ENCODE peak calls at places on chromosomes 5 and 9, in four cellular contexts. C, Q, M and E are unnamed samples.

GRCh38 chr9:14863402-14863801 is 46.8 kb downstream of the FREM1 start:
- DNase-seq in M (no peak), C (no peak), Q (no peak), E (no peak)

GRCh38 chr9:70484232-70485130 is 70.0 kb upstream of the KLF9 start:
- DNase-seq in M (no peak), Q (peak; percentile 46), C (peak; percentile 64), E (no peak)

GRCh38 chr5:163460562-163461176 is at the start of gene HMMR:
- DNase-seq in Q (no peak), M (no peak), C (peak; percentile 21), E (no peak)

GRCh38 chr5:147507480-147508126 is 2.3 kb downstream of the DPYSL3 start:
- DNase-seq in M (no peak), C (peak; percentile 78), Q (no peak), E (no peak)

GRCh38 chr5:1338518-1339070 is 6.3 kb downstream of the CLPTM1L start:
- DNase-seq in Q (no peak), C (no peak), M (peak; percentile 43), E (no peak)

GRCh38 chr5:127941646-127942045 is 141.9 kb upstream of the SLC12A2 start:
- DNase-seq in C (peak; percentile 12), Q (no peak), M (peak; percentile 55), E (no peak)

GRCh38 chr5:44927335-44927734 is 118.6 kb downstream of the MRPS30 start:
- DNase-seq in M (no peak), C (no peak), Q (no peak), E (no peak)

GRCh38 chr5:81292130-81292529 is 9.3 kb upstream of the ZCCHC9 start:
- DNase-seq in Q (no peak), M (no peak), C (no peak), E (no peak)

GRCh38 chr5:45454114-45454513 is 242.1 kb downstream of the HCN1 start:
- DNase-seq in C (peak; percentile 0), M (no peak), Q (no peak), E (no peak)

GRCh38 chr9:94806307-94806893 is 79.9 kb downstream of the AOPEP start:
- DNase-seq in M (no peak), C (no peak), Q (no peak), E (no peak)

GRCh38 chr9:38681747-38682227 is 38.1 kb downstream of the FAM240B start:
- DNase-seq in M (no peak), Q (no peak), C (peak; percentile 94), E (peak; percentile 86)

GRCh38 chr5:151448038-151448985 is 909 bp downstream of the SLC36A1 start:
- DNase-seq in M (peak; percentile 60), C (no peak), Q (peak; percentile 43), E (no peak)

GRCh38 chr9:27528278-27528885 is 1.2 kb downstream of the MOB3B start:
- DNase-seq in Q (peak; percentile 84), M (peak; percentile 87), C (peak; percentile 60), E (no peak)

GRCh38 chr9:83119873-83120272 is 56.9 kb upstream of the RASEF start:
- DNase-seq in M (no peak), Q (no peak), C (no peak), E (no peak)

GRCh38 chr5:82388186-82388585 is 110.0 kb upstream of the RPS23 start:
- DNase-seq in Q (no peak), C (peak; percentile 97), M (no peak), E (peak; percentile 67)

GRCh38 chr5:73369283-73369682 is 79.3 kb downstream of the FOXD1 start:
- DNase-seq in C (peak; percentile 76), Q (no peak), M (no peak), E (no peak)

GRCh38 chr5:174426388-174426787 is 298.0 kb upstream of the MSX2 start:
- DNase-seq in C (no peak), Q (no peak), M (no peak), E (no peak)

GRCh38 chr5:9519537-9519936 is 26.3 kb downstream of the SEMA5A start:
- DNase-seq in M (no peak), C (peak; percentile 85), Q (no peak), E (peak; percentile 47)

GRCh38 chr9:93326056-93326455 is 125.4 kb upstream of the FAM120A start:
- DNase-seq in M (no peak), C (no peak), Q (no peak), E (no peak)

GRCh38 chr5:150409638-150410523 is 2.8 kb downstream of the CD74 start:
- DNase-seq in C (peak; percentile 79), Q (peak; percentile 85), M (peak; percentile 76), E (peak; percentile 58)

GRCh38 chr5:150211156-150212030 is 21.5 kb downstream of the SLC6A7 start:
- DNase-seq in Q (no peak), M (peak; percentile 73), C (no peak), E (no peak)

GRCh38 chr5:117590944-117591343 is 1016.3 kb upstream of the SEMA6A start:
- DNase-seq in Q (no peak), C (no peak), M (no peak), E (no peak)

GRCh38 chr9:25415723-25416122 is 262.5 kb downstream of the TUSC1 start:
- DNase-seq in C (no peak), Q (no peak), M (no peak), E (no peak)

GRCh38 chr9:70873506-70873905 is 247.9 kb downstream of the TRPM3 start:
- DNase-seq in C (no peak), Q (no peak), M (no peak), E (no peak)

GRCh38 chr9:130209422-130209821 is 37.2 kb downstream of the NCS1 start:
- DNase-seq in M (no peak), C (no peak), Q (no peak), E (no peak)

DNA sequence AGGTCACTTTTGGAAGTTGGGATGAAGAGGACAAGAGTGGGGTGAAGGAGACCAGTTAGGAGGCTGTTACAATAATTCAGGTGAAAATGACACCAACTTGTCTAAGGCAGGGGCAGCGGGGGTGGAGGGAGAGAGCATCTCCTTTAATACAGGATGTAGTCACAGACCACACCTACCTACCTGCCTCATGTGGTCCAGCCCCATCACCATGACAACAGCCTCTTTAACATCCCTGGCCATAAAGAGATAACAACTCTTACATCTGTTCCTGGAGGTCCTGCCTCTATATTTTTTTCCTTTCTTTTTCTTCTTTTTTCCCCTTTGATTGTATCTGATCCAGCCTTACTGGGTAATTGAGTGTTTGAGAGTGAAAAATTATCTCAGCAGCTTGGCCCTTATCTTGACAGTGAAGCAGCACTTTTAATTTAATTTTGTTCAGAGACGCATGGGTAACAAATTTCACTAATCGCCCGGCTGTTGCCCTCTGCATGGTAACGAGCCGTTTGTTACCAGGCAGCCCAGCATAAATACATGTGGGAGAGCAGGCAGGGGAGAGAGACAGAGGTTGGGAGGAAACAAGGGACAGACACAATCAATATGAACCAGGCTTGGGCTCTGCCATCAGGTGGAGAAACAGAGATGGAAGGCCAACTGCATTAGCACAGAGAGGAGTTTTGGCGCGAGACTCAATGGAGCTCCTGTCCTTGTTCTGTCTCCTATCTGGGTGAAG is 338.1 kb downstream of the ASTN2 start:
- DNase-seq in Q (no peak), C (no peak), M (no peak), E (no peak)
- TF ChIP-seq CTCF in Q (no peak), C (no peak), M (no peak), E (no peak)

GRCh38 chr9:7979591-7979990 is 180.0 kb upstream of the DMAC1 start:
- DNase-seq in Q (no peak), C (no peak), M (no peak), E (no peak)

GRCh38 chr9:7982907-7983306 is 183.3 kb upstream of the DMAC1 start:
- DNase-seq in C (no peak), Q (no peak), M (no peak), E (no peak)

GRCh38 chr9:7984713-7985112 is 185.1 kb upstream of the DMAC1 start:
- DNase-seq in Q (no peak), C (no peak), M (no peak), E (no peak)

GRCh38 chr9:7980691-7981289 is 181.2 kb upstream of the DMAC1 start:
- DNase-seq in Q (no peak), M (no peak), C (no peak), E (no peak)

DNA sequence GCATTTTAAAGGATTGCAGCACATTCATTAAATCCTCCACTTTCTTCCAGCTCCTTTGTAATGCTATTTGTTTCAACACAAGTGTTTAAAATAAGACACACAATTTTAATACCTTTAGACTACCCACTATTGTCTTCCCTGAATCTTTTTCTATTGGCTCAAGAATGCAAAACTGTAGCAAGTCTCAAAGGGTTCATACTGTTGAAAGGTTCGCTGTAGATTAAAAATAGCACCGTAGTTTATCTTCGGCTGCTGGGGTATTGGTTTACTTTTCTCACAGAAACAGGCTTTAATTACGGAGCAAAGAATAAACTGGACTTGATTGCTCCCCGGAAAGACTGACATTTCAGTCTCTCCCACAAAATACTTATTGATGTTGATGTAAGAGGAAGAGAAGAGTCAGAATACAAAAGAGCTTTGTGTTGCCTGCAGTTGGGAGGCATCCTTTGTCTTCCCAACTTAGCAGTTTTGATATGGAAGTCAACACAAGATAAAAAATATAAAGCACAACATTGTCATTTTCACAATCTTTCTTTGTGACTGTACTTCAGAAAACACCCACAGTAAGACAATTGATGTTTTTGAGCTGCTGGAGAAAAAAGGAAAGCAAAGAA is 183.9 kb upstream of the DMAC1 start:
- DNase-seq in Q (no peak), C (no peak), M (no peak), E (no peak)
- H3K4me3 ChIP-seq in Q (no peak overlapping the region), C (no peak overlapping the region), M (no peak overlapping the region), E (no peak overlapping the region)

DNA sequence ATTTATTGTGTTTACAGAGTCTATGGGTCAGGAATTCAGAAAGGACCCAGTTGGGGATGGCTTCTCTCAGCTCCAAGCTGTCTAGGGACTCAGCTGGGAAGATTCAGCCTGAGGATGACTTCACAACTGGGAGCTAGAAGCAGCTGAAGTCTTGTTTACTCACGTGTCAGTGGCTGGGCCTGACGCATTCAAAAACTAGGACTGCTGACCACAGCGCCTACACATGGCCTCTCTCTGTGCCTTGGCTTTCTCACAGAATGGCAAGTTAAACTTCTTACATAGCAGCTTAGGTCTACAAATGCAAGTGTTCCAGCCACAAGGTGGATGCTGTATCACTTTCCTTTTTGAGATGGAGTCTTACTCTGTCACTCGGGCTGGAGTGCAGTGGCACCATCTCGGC is 16.3 kb upstream of the PPP2CA start:
- DNase-seq in Q (no peak), M (no peak), C (peak; percentile 90), E (peak; percentile 58)
- TF ChIP-seq CTCF in Q (no peak), M (no peak), C (no peak), E (no peak)

GRCh38 chr5:176816791-176817272 is 6.5 kb downstream of the UNC5A start:
- DNase-seq in C (no peak), Q (no peak), M (no peak), E (no peak)

GRCh38 chr5:176819476-176819875 is 9.1 kb downstream of the UNC5A start:
- DNase-seq in M (no peak), Q (no peak), C (no peak), E (no peak)

GRCh38 chr5:176817369-176817841 is 7.0 kb downstream of the UNC5A start:
- DNase-seq in C (no peak), M (no peak), Q (no peak), E (no peak)

GRCh38 chr5:176817864-176818377 is 7.6 kb downstream of the UNC5A start:
- DNase-seq in Q (no peak), C (no peak), M (no peak), E (no peak)

DNA sequence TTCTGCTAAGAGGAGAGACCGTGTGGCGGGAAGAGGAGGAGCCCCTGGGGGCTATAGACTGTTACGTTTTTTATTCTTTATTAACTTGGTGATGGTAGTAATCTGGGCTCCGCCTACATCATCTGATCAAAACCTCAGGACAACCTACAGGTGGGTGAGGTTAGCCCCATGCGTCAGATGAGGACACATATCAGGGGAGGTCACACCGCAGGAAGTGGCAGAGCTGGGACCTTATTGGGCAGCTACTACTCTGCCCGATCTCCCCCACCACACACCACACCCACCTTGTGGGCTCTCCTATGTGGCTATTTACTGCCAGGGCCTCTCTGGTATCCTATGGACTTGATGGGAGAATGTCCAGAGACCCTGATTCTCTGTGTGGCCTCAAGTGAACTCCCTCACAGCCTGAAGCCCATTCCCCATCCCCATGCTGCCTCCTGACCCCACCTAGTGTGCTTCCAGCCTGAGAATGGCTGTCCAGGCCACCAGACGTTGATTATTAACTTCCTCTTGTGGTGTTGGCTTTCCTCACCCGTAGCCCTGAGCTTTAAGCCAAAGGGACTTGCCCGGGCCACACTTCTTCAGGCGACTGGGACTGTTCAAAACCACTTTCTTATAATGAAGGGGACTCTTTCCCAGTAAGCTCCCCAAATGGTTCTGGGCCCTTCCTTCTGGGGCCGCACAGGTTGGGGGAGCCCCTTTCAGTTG is 8.2 kb downstream of the UNC5A start:
- DNase-seq in M (no peak), C (no peak), Q (no peak), E (no peak)
- H3K4me3 ChIP-seq in M (no peak overlapping the region), C (no peak overlapping the region), Q (peak overlapping the region; percentile 53), E (no peak overlapping the region)